ENCODE peak calls at places on chromosomes 2 and 18, in nine cellular contexts. N is PC-3; O is memory B cell; V is esophagus mucosa; G is left cardiac atrium; I is activated CD8-positive, alpha-beta T cell treated with anti-CD3 and anti-CD28 coated beads, Interleukin-2, amount 10 ng/mL, durations not matched to agents 7 days and 5 days; E is activated CD8-positive, alpha-beta memory T cell treated with anti-CD3 and anti-CD28 coated beads, Interleukin-2, amount 10 ng/mL, durations not matched to agents 7 days and 5 days; K is left lobe of liver; H is left colon. W is an unnamed sample.

GRCh38 chr2:27765621-27766286 is 5.8 kb upstream of the MRPL33 start:
- ATAC-seq in N (no peak), H (peak; percentile 84), O (peak; percentile 49), E (peak; percentile 57), G (peak; percentile 90), K (peak; percentile 57), I (peak; percentile 33), V (peak; percentile 51), W (no peak)

GRCh38 chr2:15546297-15547098 is 14.6 kb downstream of the NBAS start:
- ATAC-seq in N (no peak), V (no peak), K (no peak), O (no peak), G (no peak), I (no peak), E (no peak), H (no peak), W (peak; percentile 38)

GRCh38 chr2:190812506-190813294 is 67.9 kb upstream of the GLS start:
- ATAC-seq in E (no peak), G (peak; percentile 68), O (no peak), V (no peak), N (no peak), I (no peak), H (no peak), K (no peak), W (peak; percentile 74)

GRCh38 chr18:52227536-52227935 is 112.5 kb upstream of the DCC start:
- ATAC-seq in I (no peak), O (no peak), G (no peak), N (no peak), E (no peak), V (no peak), H (no peak), K (no peak), W (no peak)

GRCh38 chr2:218959761-218960195 is 312 bp downstream of the CDK5R2 start:
- ATAC-seq in V (no peak), G (no peak), K (no peak), O (peak; percentile 2), I (no peak), N (peak; percentile 4), H (no peak), E (no peak), W (no peak)

GRCh38 chr2:64533882-64534281 is 9.8 kb downstream of the AFTPH start:
- ATAC-seq in G (no peak), H (no peak), E (no peak), V (no peak), K (no peak), O (no peak), N (no peak), I (peak; percentile 35), W (no peak)

GRCh38 chr18:33708876-33709275 is 130.9 kb downstream of the ASXL3 start:
- ATAC-seq in H (no peak), K (no peak), N (peak; percentile 40), O (no peak), I (no peak), G (no peak), E (no peak), V (no peak), W (no peak)

GRCh38 chr2:152624805-152625204 is 92.5 kb downstream of the PRPF40A start:
- ATAC-seq in I (no peak), H (no peak), N (no peak), K (no peak), G (no peak), O (no peak), V (no peak), E (no peak), W (no peak)

GRCh38 chr2:85439986-85440385 is 21.5 kb downstream of the SH2D6 start:
- ATAC-seq in N (no peak), I (peak; percentile 41), E (peak; percentile 48), G (no peak), V (no peak), K (no peak), O (no peak), H (no peak), W (no peak)

GRCh38 chr2:61328707-61329251 is 142.1 kb downstream of the USP34 start:
- ATAC-seq in V (no peak), N (peak; percentile 99), G (no peak), I (peak; percentile 33), H (peak; percentile 98), E (peak; percentile 71), K (no peak), O (no peak), W (no peak)

GRCh38 chr2:196927318-196928225 is 1.1 kb upstream of the PGAP1 start:
- ATAC-seq in I (peak; percentile 30), G (no peak), V (peak; percentile 46), H (peak; percentile 2), O (peak; percentile 14), N (no peak), E (peak; percentile 37), K (no peak), W (no peak)

GRCh38 chr18:70338890-70339289 is 50.0 kb downstream of the SOCS6 start:
- ATAC-seq in E (no peak), V (no peak), K (no peak), I (no peak), N (no peak), O (no peak), G (no peak), H (no peak), W (no peak)

GRCh38 chr2:46025683-46026082 is 271.5 kb upstream of the EPAS1 start:
- ATAC-seq in O (no peak), H (no peak), V (no peak), I (no peak), G (no peak), E (no peak), N (no peak), K (no peak), W (no peak)

GRCh38 chr2:196586511-196586991 is 53.0 kb upstream of the CCDC150 start:
- ATAC-seq in I (no peak), N (peak; percentile 59), V (no peak), E (peak; percentile 47), H (no peak), O (no peak), K (no peak), G (no peak), W (peak; percentile 88)

GRCh38 chr2:201242562-201243277 is 17.6 kb upstream of the CASP8 start:
- ATAC-seq in K (no peak), N (no peak), E (no peak), G (no peak), H (no peak), O (peak; percentile 66), I (no peak), V (no peak), W (no peak)

GRCh38 chr2:26778507-26778906 is 7.3 kb upstream of the CENPA start:
- ATAC-seq in G (no peak), O (no peak), N (no peak), I (no peak), H (peak; percentile 40), V (no peak), K (no peak), E (no peak), W (peak; percentile 65)

GRCh38 chr2:209636066-209636465 is 135.6 kb upstream of the UNC80 start:
- ATAC-seq in H (no peak), V (peak; percentile 18), N (peak; percentile 67), O (no peak), K (no peak), E (no peak), I (no peak), G (no peak), W (peak; percentile 19)

GRCh38 chr2:171966268-171966667 is 33.5 kb upstream of the METAP1D start:
- ATAC-seq in O (no peak), H (no peak), N (no peak), G (no peak), E (no peak), V (no peak), I (no peak), K (no peak), W (no peak)

GRCh38 chr2:105497094-105497493 is 98.2 kb upstream of the FHL2 start:
- ATAC-seq in K (no peak), E (no peak), N (no peak), V (no peak), O (no peak), I (no peak), G (no peak), H (no peak), W (no peak)

GRCh38 chr18:55031979-55032378 is 72.7 kb upstream of the CCDC68 start:
- ATAC-seq in V (no peak), O (peak; percentile 21), E (no peak), K (no peak), G (no peak), H (no peak), N (no peak), I (no peak), W (no peak)

GRCh38 chr2:10935953-10936942 is 24.5 kb downstream of the KCNF1 start:
- ATAC-seq in H (no peak), G (no peak), I (no peak), O (no peak), K (peak; percentile 33), V (peak; percentile 59), N (peak; percentile 84), E (no peak), W (peak; percentile 89)

GRCh38 chr18:49839012-49839411 is 25.7 kb upstream of the ACAA2 start:
- ATAC-seq in E (no peak), O (no peak), H (peak; percentile 27), V (peak; percentile 73), N (peak; percentile 76), I (no peak), K (no peak), G (peak; percentile 39), W (no peak)

GRCh38 chr2:234690569-234691225 is 193.8 kb upstream of the ARL4C start:
- ATAC-seq in I (no peak), G (no peak), N (peak; percentile 88), K (peak; percentile 48), E (no peak), H (peak; percentile 41), O (no peak), V (peak; percentile 40), W (peak; percentile 86)

GRCh38 chr18:63964908-63965307 is 5.0 kb upstream of the SERPINB8 start:
- ATAC-seq in E (no peak), K (peak; percentile 75), N (no peak), G (no peak), V (no peak), O (no peak), H (no peak), I (no peak), W (no peak)

GRCh38 chr18:7897119-7897518 is 330.0 kb downstream of the PTPRM start:
- ATAC-seq in I (no peak), O (no peak), V (no peak), N (no peak), G (peak; percentile 89), E (no peak), H (no peak), K (no peak), W (no peak)

GRCh38 chr2:35410431-35411061 is 945.0 kb upstream of the CRIM1 start:
- ATAC-seq in O (no peak), K (peak; percentile 86), V (no peak), H (no peak), I (no peak), G (peak; percentile 30), E (no peak), N (no peak), W (peak; percentile 76)

GRCh38 chr18:57581301-57581934 is 5.1 kb downstream of the FECH start:
- ATAC-seq in O (peak; percentile 98), E (peak; percentile 89), V (no peak), G (no peak), N (no peak), H (peak; percentile 23), I (peak; percentile 81), K (peak; percentile 29), W (no peak)

GRCh38 chr2:51810197-51810596 is 778.3 kb upstream of the NRXN1 start:
- ATAC-seq in I (no peak), V (no peak), E (no peak), O (no peak), K (no peak), N (no peak), H (no peak), G (no peak), W (no peak)

GRCh38 chr2:66334237-66335054 is 100.5 kb upstream of the MEIS1 start:
- ATAC-seq in I (no peak), G (no peak), E (no peak), N (peak; percentile 54), O (no peak), K (no peak), H (no peak), V (peak; percentile 97), W (no peak)

GRCh38 chr2:61713457-61713856 is 140.4 kb downstream of the FAM161A start:
- ATAC-seq in G (no peak), E (no peak), K (peak; percentile 67), O (no peak), V (no peak), N (no peak), H (no peak), I (no peak), W (no peak)

GRCh38 chr2:36165132-36165531 is 190.4 kb upstream of the CRIM1 start:
- ATAC-seq in H (no peak), O (no peak), K (peak; percentile 85), V (no peak), N (no peak), E (no peak), G (no peak), I (no peak), W (no peak)